ENCODE peak calls at places on chromosomes 16 and 17, in five cellular contexts. E is CD8-positive, alpha-beta T cell; L is CMK; A is CD4-positive, alpha-beta T cell; J is NCI-H2171 treated with DMSO at 0.1 percent for 48 hours. C is an unnamed sample.

GRCh38 chr17:61411114-61411943 is 11.7 kb downstream of the TBX2 start:
- DNase-seq in A (no peak), J (no peak), L (no peak), E (peak), C (peak)

GRCh38 chr17:64025732-64026294 is 5.4 kb upstream of the ICAM2 start:
- DNase-seq in J (peak), E (peak), L (peak), A (peak), C (peak)

GRCh38 chr16:2337431-2338296 is 2.9 kb downstream of the ABCA3 start:
- DNase-seq in E (no peak), L (no peak), A (no peak), J (peak), C (no peak)

GRCh38 chr16:89700649-89701424 is 668 bp downstream of the SPATA2L start:
- DNase-seq in L (no peak), A (peak), J (peak), E (peak), C (peak)

GRCh38 chr17:63531022-63531965 is 8.1 kb downstream of the KCNH6 start:
- DNase-seq in J (no peak), A (no peak), L (no peak), E (no peak), C (no peak)

GRCh38 chr17:9028171-9028570 is 6.9 kb downstream of the NTN1 start:
- DNase-seq in A (no peak), J (no peak), E (no peak), L (no peak), C (no peak)

GRCh38 chr17:74569392-74570003 is 2.2 kb upstream of the CD300H start:
- DNase-seq in L (peak), A (no peak), J (no peak), E (no peak), C (no peak)

GRCh38 chr16:85611205-85611454 is 2.0 kb upstream of the GSE1 start:
- DNase-seq in J (no peak), A (no peak), E (no peak), L (no peak), C (peak)

GRCh38 chr17:42188749-42189650 is 3.7 kb upstream of the HCRT start:
- DNase-seq in L (no peak), A (no peak), E (no peak), J (peak), C (peak)

GRCh38 chr16:10922328-10923145 is 19.7 kb downstream of the DEXI start:
- DNase-seq in A (no peak), J (no peak), E (no peak), L (no peak), C (no peak)

GRCh38 chr17:7853693-7854043 is 1.2 kb upstream of the TMEM88 start:
- DNase-seq in E (no peak), L (no peak), J (no peak), A (no peak), C (peak)

GRCh38 chr17:66712453-66712852 is 122.5 kb upstream of the CACNG5 start:
- DNase-seq in J (no peak), A (no peak), L (no peak), E (no peak), C (no peak)

GRCh38 chr17:77891602-77892001 is 66.9 kb upstream of the TNRC6C start:
- DNase-seq in L (no peak), A (no peak), J (no peak), E (no peak), C (peak)

GRCh38 chr16:79195948-79196347 is 404.6 kb downstream of the MAF start:
- DNase-seq in A (no peak), L (no peak), E (no peak), J (no peak), C (no peak)

GRCh38 chr17:52410781-52411180 is 252.3 kb upstream of the CA10 start:
- DNase-seq in A (no peak), J (no peak), L (no peak), E (no peak), C (no peak)

GRCh38 chr16:58062821-58063220 is 37.3 kb downstream of the MMP15 start:
- DNase-seq in L (no peak), A (no peak), J (no peak), E (no peak), C (no peak)

C was measured in H7.